ENCODE peak calls at places on chromosomes 1 and 21, in ten cellular contexts. N, C, G, Z, R, P, K, H, I and B are unnamed samples.
A peak's percentile ranks its signal among the peaks of the same experiment; 100 is the strongest.

GRCh38 chr1:119646521-119647227 is 1.4 kb downstream of the ZNF697 start:
- DNase-seq in N (peak; percentile 83), C (peak; percentile 87), G (no peak), Z (peak; percentile 47), R (no peak), P (no peak), K (peak; percentile 59), H (peak; percentile 84), I (peak; percentile 46), B (no peak)

GRCh38 chr1:183222909-183223308 is 36.8 kb downstream of the LAMC2 start:
- DNase-seq in N (no peak), C (no peak), G (no peak), Z (no peak), R (no peak), P (no peak), K (no peak), H (no peak), I (no peak), B (no peak)

GRCh38 chr1:154627247-154628121 is 19.5 kb upstream of the ADAR start:
- DNase-seq in N (peak; percentile 92), C (peak; percentile 88), G (peak; percentile 90), Z (peak; percentile 90), R (peak; percentile 74), P (peak; percentile 91), K (peak; percentile 87), H (peak; percentile 92), I (peak; percentile 93), B (peak; percentile 78)

GRCh38 chr1:43836267-43836951 is 97.2 kb upstream of the ARTN start:
- DNase-seq in N (peak; percentile 33), C (no peak), G (peak; percentile 57), Z (no peak), R (peak; percentile 95), P (peak; percentile 92), K (no peak), H (no peak), I (peak; percentile 7), B (peak; percentile 95)

GRCh38 chr1:229409616-229410369 is 24.1 kb downstream of the ACTA1 start:
- DNase-seq in N (no peak), C (no peak), G (no peak), Z (no peak), R (no peak), P (peak; percentile 74), K (no peak), H (no peak), I (no peak), B (no peak)

GRCh38 chr1:39981957-39982356 is 27.0 kb downstream of the MFSD2A start:
- DNase-seq in N (peak; percentile 84), C (peak; percentile 93), G (no peak), Z (peak; percentile 75), R (peak; percentile 90), P (no peak), K (peak; percentile 76), H (peak; percentile 70), I (peak; percentile 68), B (peak; percentile 87)

GRCh38 chr1:153288634-153289275 is 24.0 kb downstream of the PGLYRP3 start:
- DNase-seq in N (no peak), C (no peak), G (peak; percentile 23), Z (no peak), R (peak; percentile 33), P (peak; percentile 42), K (no peak), H (no peak), I (no peak), B (no peak)

GRCh38 chr1:157347508-157347907 is 204.8 kb downstream of the FCRL5 start:
- DNase-seq in N (no peak), C (no peak), G (no peak), Z (no peak), R (no peak), P (no peak), K (no peak), H (no peak), I (no peak), B (no peak)

GRCh38 chr1:247390996-247391395 is 25.0 kb upstream of the NLRP3 start:
- DNase-seq in N (no peak), C (no peak), G (no peak), Z (no peak), R (no peak), P (no peak), K (no peak), H (no peak), I (no peak), B (no peak)

GRCh38 chr1:39957299-39958020 is 2.5 kb downstream of the MFSD2A start:
- DNase-seq in N (no peak), C (peak; percentile 28), G (no peak), Z (peak; percentile 43), R (no peak), P (no peak), K (no peak), H (no peak), I (peak; percentile 10), B (no peak)

DNA sequence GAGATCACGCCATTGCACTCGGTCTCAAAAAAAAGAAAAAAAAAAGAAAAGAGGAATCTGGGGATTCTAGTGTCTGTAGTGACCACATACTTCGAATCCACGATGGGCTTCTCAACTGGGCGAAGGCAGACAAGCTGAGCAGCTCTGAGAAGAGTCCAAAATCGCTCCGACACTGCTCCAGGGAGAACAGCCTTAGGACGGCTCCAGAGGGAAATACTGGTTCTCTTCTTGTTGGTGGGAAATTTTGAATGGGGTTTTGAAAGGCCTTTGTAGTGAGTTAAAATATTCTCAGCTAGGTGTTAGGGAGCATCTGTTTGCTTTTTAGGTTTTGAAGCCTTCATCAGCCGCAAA is 18.3 kb upstream of the HJV start:
- DNase-seq in N (no peak), C (no peak), G (no peak), Z (no peak), R (no peak), P (no peak), K (peak; percentile 11), H (peak; percentile 14), I (no peak), B (no peak)
- H3K4me3 ChIP-seq in N (peak overlapping the region; percentile 8), C (no peak overlapping the region), G (no peak overlapping the region), Z (no peak overlapping the region), R (peak overlapping the region; percentile 74), P (peak overlapping the region; percentile 93), K (peak overlapping the region; percentile 73), H (no peak overlapping the region), I (peak overlapping the region; percentile 93), B (peak overlapping the region; percentile 86)

DNA sequence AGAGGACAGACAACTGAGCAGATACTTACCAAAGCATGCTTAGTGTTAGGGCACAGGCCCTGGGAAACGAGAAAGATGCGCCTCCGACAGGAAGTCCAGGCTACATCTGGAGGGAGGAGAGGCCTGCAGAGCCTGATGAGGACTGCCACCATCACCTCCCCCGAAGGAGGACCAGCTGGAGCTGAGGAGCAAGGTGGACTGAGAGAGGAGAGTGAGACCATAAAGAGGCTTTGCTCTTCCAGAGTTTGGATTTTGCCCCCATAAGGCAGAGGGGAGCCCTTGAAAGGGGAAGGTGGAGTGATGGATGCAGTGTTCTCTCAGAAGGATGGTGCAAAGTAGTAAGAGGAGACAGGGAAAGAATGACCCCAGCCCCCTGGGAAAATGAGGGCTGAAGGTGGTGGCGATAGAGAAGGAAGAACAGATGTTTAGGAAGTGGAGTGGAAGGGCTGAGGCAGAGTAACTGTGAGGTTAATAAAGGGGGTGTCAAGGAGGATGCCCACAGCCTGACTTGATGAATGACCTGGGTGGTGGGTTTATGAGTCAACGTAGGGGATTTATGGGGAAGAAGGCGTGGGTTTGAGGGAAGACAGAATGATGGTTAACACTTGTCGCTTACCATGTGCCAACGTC is 1.1 kb upstream of the SCAF4 start:
- DNase-seq in N (no peak), C (peak; percentile 35), G (peak; percentile 53), Z (peak; percentile 26), R (peak; percentile 3), P (peak; percentile 44), K (peak; percentile 34), H (no peak), I (no peak), B (no peak)
- H3K4me3 ChIP-seq in N (peak overlapping the region; percentile 48), C (peak overlapping the region; percentile 72), G (peak overlapping the region; percentile 60), Z (peak overlapping the region; percentile 62), R (peak overlapping the region; percentile 61), P (peak overlapping the region; percentile 69), K (peak overlapping the region; percentile 60), H (no peak overlapping the region), I (peak overlapping the region; percentile 85), B (peak overlapping the region; percentile 68)

GRCh38 chr1:189350983-189351616 is 1126.6 kb downstream of the BRINP3 start:
- DNase-seq in N (no peak), C (no peak), G (no peak), Z (no peak), R (no peak), P (no peak), K (no peak), H (no peak), I (peak; percentile 8), B (no peak)
- H3K4me3 ChIP-seq in N (no peak overlapping the region), C (no peak overlapping the region), G (peak overlapping the region; percentile 34), Z (no peak overlapping the region), R (no peak overlapping the region), P (peak overlapping the region; percentile 37), K (no peak overlapping the region), H (no peak overlapping the region), I (no peak overlapping the region), B (no peak overlapping the region)

DNA sequence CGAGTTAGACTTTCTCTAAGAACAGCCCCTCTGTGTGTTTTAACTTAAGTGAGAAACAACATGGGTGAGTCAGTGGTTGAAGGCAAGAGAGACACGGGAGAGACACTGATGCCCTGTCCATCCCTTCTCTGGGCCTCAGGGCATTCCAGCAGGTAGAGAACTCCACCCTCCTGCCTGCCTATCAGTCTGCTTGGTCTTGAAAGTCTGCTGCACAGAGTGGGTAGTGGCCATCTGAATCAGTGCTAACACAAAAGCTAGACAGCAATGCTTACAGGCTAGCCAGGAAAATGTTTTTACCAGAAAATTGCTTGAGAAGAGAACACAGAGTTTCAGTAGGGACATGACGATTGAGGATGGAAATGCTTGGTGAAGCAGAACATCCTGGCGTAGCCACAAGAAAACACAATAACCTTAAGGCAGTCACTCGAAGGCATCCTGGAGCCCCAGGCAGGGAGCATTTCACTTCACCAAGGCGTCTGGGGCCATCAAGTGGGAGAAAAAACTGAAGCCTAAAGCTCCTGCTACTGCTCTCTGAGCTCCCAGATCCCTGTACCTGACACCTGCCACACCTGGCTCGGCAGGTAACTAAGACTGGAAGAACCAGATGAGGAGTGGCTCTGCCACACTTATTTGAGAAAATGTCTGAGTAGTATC is 17.9 kb upstream of the LBR start:
- DNase-seq in N (no peak), C (no peak), G (no peak), Z (no peak), R (peak; percentile 73), P (no peak), K (no peak), H (no peak), I (no peak), B (no peak)
- H3K4me3 ChIP-seq in N (no peak overlapping the region), C (no peak overlapping the region), G (no peak overlapping the region), Z (no peak overlapping the region), R (peak overlapping the region; percentile 30), P (no peak overlapping the region), K (no peak overlapping the region), H (no peak overlapping the region), I (no peak overlapping the region), B (no peak overlapping the region)

DNA sequence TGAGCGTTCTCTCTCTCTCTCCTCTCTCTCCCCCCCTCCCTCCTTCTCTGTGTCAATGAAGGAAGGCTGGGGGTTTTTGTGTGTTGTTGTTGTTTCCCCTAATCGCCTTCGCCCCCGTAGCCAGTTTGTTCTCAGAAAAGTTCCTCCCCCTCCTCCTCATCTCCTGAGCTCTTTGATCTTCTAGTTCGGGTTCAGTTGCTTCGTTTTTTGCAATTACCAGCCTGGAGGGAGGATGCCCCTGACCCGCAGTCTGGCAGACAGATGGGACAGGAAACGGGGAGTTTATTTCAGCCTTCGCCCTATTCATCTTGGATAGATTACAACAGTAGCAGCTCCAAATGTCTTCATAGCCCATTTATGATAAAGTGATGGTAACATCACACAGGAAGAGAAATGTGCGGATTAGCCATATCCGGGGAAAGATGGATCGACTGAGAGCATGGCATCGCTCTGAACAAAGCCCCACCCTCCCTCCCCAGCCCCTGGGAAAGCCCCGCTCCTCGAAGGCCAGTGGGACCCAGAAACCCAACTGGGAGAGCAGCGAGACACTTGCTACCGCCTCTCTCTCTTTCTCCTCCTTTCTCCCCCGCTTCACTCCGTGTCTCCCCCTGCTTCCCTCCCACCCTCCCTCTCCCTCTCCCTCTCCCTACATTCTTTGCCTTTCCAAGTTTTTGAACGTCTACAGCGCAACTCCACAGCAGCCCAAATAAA is 139.7 kb upstream of the ARHGEF16 start:
- DNase-seq in N (peak; percentile 58), C (peak; percentile 66), G (no peak), Z (peak; percentile 62), R (no peak), P (no peak), K (peak; percentile 73), H (peak; percentile 17), I (peak; percentile 3), B (no peak)
- H3K4me3 ChIP-seq in N (no peak overlapping the region), C (no peak overlapping the region), G (no peak overlapping the region), Z (no peak overlapping the region), R (no peak overlapping the region), P (no peak overlapping the region), K (no peak overlapping the region), H (no peak overlapping the region), I (no peak overlapping the region), B (no peak overlapping the region)